ENCODE peak calls at places on chromosomes 5 and 9, in four cellular contexts. E, P, A and C are unnamed samples.

GRCh38 chr5:18744441-18744840 is 1110.2 kb downstream of the TAF11L14 start:
- DNase-seq in E (no peak), P (no peak), A (no peak), C (no peak)

GRCh38 chr5:102753889-102754498 is 1.1 kb upstream of the PAM start:
- DNase-seq in E (peak), P (no peak), A (no peak), C (no peak)

GRCh38 chr9:19232830-19233194 is 2.3 kb downstream of the DENND4C start:
- DNase-seq in E (peak), P (peak), A (peak), C (peak)

GRCh38 chr9:109497193-109498165 is 628 bp downstream of the PTPN3 start:
- DNase-seq in E (no peak), P (no peak), A (peak), C (no peak)

GRCh38 chr9:127096208-127096607 is 26.2 kb downstream of the ANGPTL2 start:
- DNase-seq in E (no peak), P (no peak), A (no peak), C (no peak)

GRCh38 chr5:57407391-57407790 is 75.2 kb downstream of the ACTBL2 start:
- DNase-seq in E (no peak), P (no peak), A (no peak), C (no peak)

GRCh38 chr9:38346811-38347735 is 45.4 kb upstream of the ALDH1B1 start:
- DNase-seq in E (no peak), P (no peak), A (peak), C (no peak)

GRCh38 chr5:16726538-16726946 is 109.7 kb upstream of the RETREG1 start:
- DNase-seq in E (no peak), P (no peak), A (no peak), C (no peak)

GRCh38 chr5:152556779-152557178 is 151.7 kb upstream of the NMUR2 start:
- DNase-seq in E (no peak), P (no peak), A (no peak), C (no peak)

GRCh38 chr9:114339130-114339908 is 9.7 kb downstream of the ORM2 start:
- DNase-seq in E (peak), P (peak), A (peak), C (peak)

GRCh38 chr5:154501566-154501965 is 23.5 kb upstream of the HAND1 start:
- DNase-seq in E (no peak), P (no peak), A (no peak), C (no peak)

GRCh38 chr9:73079326-73079725 is 72.3 kb upstream of the ANXA1 start:
- DNase-seq in E (no peak), P (no peak), A (no peak), C (no peak)

GRCh38 chr9:22107202-22107601 is 98.1 kb upstream of the CDKN2B start:
- DNase-seq in E (no peak), P (no peak), A (no peak), C (peak)

GRCh38 chr9:22147818-22148573 is 138.9 kb upstream of the CDKN2B start:
- DNase-seq in E (no peak), P (peak), A (no peak), C (peak)

GRCh38 chr9:75892168-75892901 is 1.9 kb downstream of the PCSK5 start:
- DNase-seq in E (no peak), P (peak), A (peak), C (no peak)

GRCh38 chr9:89104821-89105220 is 73.8 kb downstream of the SHC3 start:
- DNase-seq in E (no peak), P (no peak), A (no peak), C (no peak)

GRCh38 chr9:132027752-132028666 is 51.7 kb downstream of the MED27 start:
- DNase-seq in E (no peak), P (no peak), A (no peak), C (no peak)

GRCh38 chr5:179840766-179841165 is 17.9 kb downstream of the MRNIP start:
- DNase-seq in E (no peak), P (no peak), A (no peak), C (peak)

GRCh38 chr9:21812945-21813568 is 10.6 kb downstream of the MTAP start:
- DNase-seq in E (peak), P (peak), A (peak), C (peak)

GRCh38 chr5:110726249-110727024 is at the start of gene TMEM232:
- DNase-seq in E (peak), P (peak), A (peak), C (peak)

GRCh38 chr5:66769839-66770617 is 173.8 kb downstream of the MAST4 start:
- DNase-seq in E (no peak), P (peak), A (peak), C (no peak)
- TF ChIP-seq CTCF in E (peak), P (no peak), A (peak), C (peak)

GRCh38 chr9:93364734-93365426 is 86.6 kb upstream of the FAM120A start:
- DNase-seq in E (no peak), P (no peak), A (no peak), C (no peak)

GRCh38 chr9:93361995-93362394 is 89.5 kb upstream of the FAM120A start:
- DNase-seq in E (no peak), P (no peak), A (no peak), C (no peak)

GRCh38 chr9:93368437-93368836 is 83.0 kb upstream of the FAM120A start:
- DNase-seq in E (no peak), P (no peak), A (no peak), C (no peak)

GRCh38 chr9:93366119-93366447 is 85.4 kb upstream of the FAM120A start:
- DNase-seq in E (no peak), P (no peak), A (no peak), C (no peak)

DNA sequence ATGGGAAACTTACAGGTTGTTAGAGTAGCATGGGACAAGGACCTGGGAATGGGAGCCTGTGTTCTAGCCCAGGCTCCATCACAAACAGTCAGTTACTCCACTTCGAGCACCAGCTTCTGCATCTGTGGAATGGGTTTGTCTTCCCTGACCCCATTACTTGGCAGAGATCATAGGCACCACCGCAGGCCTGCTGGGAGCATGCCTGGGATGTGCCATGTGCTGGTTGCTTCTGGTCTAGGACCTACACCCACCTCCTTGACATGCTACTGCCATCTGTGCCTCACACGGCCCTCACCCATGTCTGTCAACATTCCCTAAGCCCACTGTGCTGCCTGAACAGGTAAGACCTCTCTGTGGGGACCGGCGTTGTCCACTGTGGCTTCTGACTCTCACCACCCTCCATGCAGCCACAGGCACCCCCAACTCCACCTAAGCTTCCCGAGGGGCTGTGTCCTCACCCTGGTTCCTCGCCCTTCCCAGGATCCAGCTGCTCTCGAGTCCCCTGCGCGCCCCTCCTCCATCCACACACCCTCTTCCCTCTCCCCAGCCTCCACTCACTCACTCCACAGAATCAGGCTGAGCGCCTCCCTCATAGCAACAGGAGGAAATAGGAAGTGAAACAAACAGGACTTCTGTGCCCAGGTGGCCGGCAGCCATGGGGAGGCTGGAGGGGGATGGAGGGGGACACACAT is 85.9 kb upstream of the FAM120A start:
- DNase-seq in E (no peak), P (no peak), A (no peak), C (no peak)
- H3K4me3 ChIP-seq in E (no peak), P (no peak), A (no peak), C (no peak)

GRCh38 chr5:77086611-77087483 is at the start of gene ZBED3:
- DNase-seq in E (peak), P (peak), A (peak), C (peak)
- TF ChIP-seq CTCF in E (peak), P (peak), A (peak), C (peak)

GRCh38 chr5:42950466-42951168 is 89.5 kb downstream of the ANXA2R start:
- DNase-seq in E (no peak), P (peak), A (no peak), C (peak)
- H3K4me3 ChIP-seq in E (peak), P (peak), A (no peak), C (peak)

GRCh38 chr5:31415009-31415923 is 116.6 kb downstream of the DROSHA start:
- DNase-seq in E (no peak), P (no peak), A (no peak), C (no peak)
- TF ChIP-seq CTCF in E (no peak), P (no peak), A (no peak), C (no peak)

DNA sequence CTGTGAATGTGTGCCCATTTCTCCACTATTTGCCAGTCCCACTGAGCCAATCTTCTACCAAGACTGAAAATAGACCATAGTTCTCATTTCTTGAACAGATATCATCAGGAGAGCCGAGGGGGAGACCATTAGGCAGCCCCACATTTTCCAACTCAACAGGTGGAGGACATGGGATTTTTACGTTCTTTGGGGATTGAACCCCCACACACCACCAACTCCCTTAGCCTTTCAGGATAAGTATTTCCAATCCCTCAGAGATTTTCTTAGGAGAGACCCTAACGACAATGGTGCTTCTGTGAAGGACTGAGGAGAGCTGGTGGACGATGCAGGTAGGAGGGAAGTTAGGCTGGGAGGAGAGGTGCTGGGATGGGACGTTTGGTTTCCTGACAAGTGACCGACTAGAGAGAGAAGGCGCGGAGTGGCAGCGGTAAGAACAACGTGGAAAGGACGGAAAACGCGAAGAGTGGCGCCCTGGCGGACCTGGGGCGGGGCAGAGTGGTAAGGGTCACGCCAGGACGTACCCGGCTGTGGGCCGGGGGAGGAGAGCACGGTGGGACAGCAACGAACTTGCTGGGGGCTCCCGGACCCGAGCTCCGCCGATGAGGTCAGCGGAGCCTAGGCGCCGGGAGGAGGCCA is 681 bp upstream of the CHSY3 start:
- DNase-seq in E (no peak), P (no peak), A (no peak), C (no peak)
- H3K4me3 ChIP-seq in E (peak), P (peak), A (peak), C (peak)

GRCh38 chr5:132747693-132748440 is 641 bp downstream of the CCNI2 start:
- DNase-seq in E (peak), P (no peak), A (peak), C (no peak)

GRCh38 chr5:132744659-132745058 is 2.6 kb upstream of the CCNI2 start:
- DNase-seq in E (no peak), P (no peak), A (no peak), C (no peak)

GRCh38 chr5:132748522-132749000 is 1.3 kb downstream of the CCNI2 start:
- DNase-seq in E (no peak), P (no peak), A (no peak), C (no peak)

GRCh38 chr5:132747064-132747692 is at the start of gene CCNI2:
- DNase-seq in E (peak), P (no peak), A (peak), C (peak)

GRCh38 chr5:132746592-132747063 is 598 bp upstream of the CCNI2 start:
- DNase-seq in E (no peak), P (peak), A (peak), C (peak)
- TF ChIP-seq CTCF in E (peak), P (no peak), A (peak), C (peak)

DNA sequence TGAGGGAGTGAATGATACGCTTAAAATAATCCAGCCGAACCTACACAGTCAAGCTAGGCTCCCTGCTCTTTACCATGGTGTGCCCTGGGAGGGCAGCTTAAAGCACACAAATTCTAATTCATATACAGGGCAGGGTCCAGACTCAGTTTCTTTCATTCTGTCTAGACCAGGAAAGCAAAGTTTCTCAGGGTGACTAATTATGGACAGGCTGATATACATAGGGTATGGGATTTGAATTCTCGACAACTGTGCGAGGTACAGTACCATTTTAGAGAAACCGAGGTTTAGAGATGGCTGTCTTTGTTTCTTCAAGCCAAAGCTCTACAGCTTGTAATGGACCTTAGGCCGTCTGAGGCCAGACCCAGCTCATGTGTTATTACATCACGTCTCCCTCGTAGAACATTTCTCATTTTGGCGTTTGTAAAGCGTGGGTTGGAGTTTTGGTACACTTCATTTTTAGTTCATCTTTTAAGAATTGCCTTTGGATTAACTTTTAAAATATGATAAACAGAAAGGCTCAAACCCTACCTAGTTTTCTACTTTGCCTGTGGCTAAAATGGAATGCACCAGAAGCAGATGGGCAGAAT is 2.8 kb downstream of the PTGER4 start:
- DNase-seq in E (no peak), P (peak), A (no peak), C (no peak)
- H3K4me3 ChIP-seq in E (peak), P (peak), A (no peak), C (no peak)

GRCh38 chr9:93520523-93520922 is 55.9 kb upstream of the PHF2 start:
- DNase-seq in E (no peak), P (no peak), A (no peak), C (peak)
- TF ChIP-seq CTCF in E (peak), P (no peak), A (no peak), C (peak)

GRCh38 chr9:129381481-129381957 is 203.5 kb upstream of the IER5L start:
- DNase-seq in E (no peak), P (no peak), A (no peak), C (no peak)

GRCh38 chr9:129380961-129381401 is 202.9 kb upstream of the IER5L start:
- DNase-seq in E (no peak), P (no peak), A (no peak), C (no peak)

GRCh38 chr9:129383005-129383414 is 204.9 kb upstream of the IER5L start:
- DNase-seq in E (no peak), P (no peak), A (peak), C (no peak)

GRCh38 chr9:129383415-129384088 is 205.5 kb upstream of the IER5L start:
- DNase-seq in E (peak), P (peak), A (peak), C (peak)

DNA sequence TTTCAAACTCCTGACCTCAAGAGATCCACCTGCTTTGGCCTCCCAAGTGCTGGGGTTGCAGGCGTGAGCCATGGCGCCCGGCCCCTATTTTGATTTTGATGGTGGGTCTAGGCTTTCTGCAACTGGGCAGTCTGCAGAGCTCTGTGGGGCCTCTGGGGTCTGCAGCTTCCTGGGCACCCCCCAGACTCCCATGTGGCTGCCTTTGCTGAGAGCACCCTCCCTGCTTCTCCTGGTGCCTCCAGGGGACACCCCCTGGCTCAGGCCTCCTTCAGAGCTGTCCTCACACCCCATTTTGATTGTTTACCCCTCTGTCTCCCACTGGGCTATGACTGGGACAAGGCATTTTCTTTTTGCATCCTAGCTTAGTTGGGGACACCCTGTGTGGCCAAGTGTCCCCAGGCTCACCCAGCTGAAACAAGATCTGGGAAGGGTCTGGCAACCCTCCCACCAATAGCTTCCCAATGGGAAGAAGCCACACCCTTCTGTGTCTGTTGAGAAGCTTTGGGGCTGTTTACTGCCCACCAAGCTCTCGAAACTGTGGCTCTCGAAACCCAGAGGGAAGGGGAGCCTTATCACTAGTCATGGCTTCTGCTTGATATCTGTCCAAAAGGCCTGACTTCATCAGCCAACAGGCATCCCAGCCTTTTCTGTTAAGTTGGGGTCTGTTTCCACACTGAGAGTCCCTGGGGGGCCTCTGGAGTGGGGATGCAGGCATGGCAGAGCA is 204.4 kb upstream of the IER5L start:
- DNase-seq in E (no peak), P (no peak), A (no peak), C (no peak)
- H3K4me3 ChIP-seq in E (no peak), P (peak), A (no peak), C (no peak)